ENCODE peak calls at places on chromosomes 1 and 21, in nine cellular contexts. A, T, L, R, C, Z, I, P and D are unnamed samples. For H3K36me3, the result is how much of the 10 kb centered on the place peaks cover.

GRCh38 chr1:5664081-5664480 is 328.1 kb downstream of the NPHP4 start:
- DNase-seq in A (no peak), T (no peak), L (no peak), R (no peak), C (no peak), Z (no peak), I (no peak), P (no peak), D (no peak)

GRCh38 chr1:240212552-240212951 is 120.9 kb downstream of the FMN2 start:
- DNase-seq in A (peak), T (no peak), L (no peak), R (no peak), C (no peak), Z (no peak), I (no peak), P (no peak), D (no peak)

GRCh38 chr1:235503333-235504121 is 725 bp downstream of the B3GALNT2 start:
- DNase-seq in A (peak), T (peak), L (peak), R (peak), C (peak), Z (no peak), I (peak), P (peak), D (no peak)

GRCh38 chr1:223700942-223701637 is 11.2 kb upstream of the CAPN2 start:
- DNase-seq in A (peak), T (peak), L (no peak), R (no peak), C (no peak), Z (peak), I (peak), P (peak), D (peak)

GRCh38 chr21:37461494-37461893 is 94.9 kb downstream of the DYRK1A start:
- DNase-seq in A (no peak), T (peak), L (no peak), R (no peak), C (no peak), Z (no peak), I (no peak), P (no peak), D (no peak)

GRCh38 chr1:234602334-234603220 is 7.4 kb downstream of the IRF2BP2 start:
- DNase-seq in A (peak), T (peak), L (peak), R (peak), C (no peak), Z (peak), I (peak), P (no peak), D (peak)

GRCh38 chr1:95640746-95641145 is 406.7 kb downstream of the RWDD3 start:
- DNase-seq in A (peak), T (peak), L (peak), R (peak), C (peak), Z (no peak), I (peak), P (no peak), D (no peak)

GRCh38 chr1:20785907-20786309 is 1.2 kb downstream of the HP1BP3 start:
- DNase-seq in A (peak), T (peak), L (no peak), R (no peak), C (no peak), Z (no peak), I (no peak), P (no peak), D (no peak)

DNA sequence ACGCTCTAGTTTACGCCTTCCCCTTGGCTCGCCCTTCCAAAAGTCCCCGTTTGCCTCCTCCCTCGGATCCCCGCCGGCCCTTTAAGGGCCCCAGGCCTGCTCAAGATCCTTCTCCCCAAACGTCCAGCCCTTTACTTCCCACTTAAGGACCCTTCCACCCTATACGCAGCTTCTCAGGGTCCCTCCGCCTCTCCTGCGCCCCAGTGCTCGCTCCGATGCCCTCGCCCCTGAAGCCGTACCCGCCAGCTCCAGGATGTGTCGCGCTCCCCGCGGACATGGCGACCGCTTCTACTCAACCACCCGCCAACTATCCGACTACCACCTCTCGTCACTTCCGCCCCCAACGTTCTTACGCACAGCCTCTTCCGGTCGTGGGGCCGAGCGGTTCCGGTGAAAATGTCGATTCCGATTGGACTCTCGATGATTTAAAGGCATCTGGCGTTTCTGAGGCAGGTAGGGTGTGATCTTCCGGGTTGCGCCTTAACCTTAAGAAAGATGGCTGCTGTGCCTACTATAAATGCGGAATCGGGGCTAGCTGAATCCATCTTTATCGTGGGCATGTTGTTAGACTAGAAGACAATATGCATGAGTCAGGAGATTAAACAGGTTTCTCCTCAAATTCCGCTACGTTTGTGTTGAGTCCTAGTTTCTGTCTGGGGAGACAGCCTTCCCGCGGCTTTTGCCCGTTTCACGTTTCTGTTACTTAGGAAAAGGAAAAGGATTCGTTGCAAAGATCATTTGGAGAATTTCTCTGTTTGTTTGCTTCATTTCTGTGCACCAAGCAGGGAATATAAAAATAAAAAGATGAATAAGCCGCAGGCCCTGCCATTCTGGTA is at the start of gene KHDC4:
- DNase-seq in A (peak), T (peak), L (peak), R (peak), C (peak), Z (peak), I (peak), P (peak), D (peak)
- TF ChIP-seq CTCF in A (peak), T (no peak), L (peak), R (peak), C (no peak), Z (no peak), I (peak), P (no peak), D (peak)

DNA sequence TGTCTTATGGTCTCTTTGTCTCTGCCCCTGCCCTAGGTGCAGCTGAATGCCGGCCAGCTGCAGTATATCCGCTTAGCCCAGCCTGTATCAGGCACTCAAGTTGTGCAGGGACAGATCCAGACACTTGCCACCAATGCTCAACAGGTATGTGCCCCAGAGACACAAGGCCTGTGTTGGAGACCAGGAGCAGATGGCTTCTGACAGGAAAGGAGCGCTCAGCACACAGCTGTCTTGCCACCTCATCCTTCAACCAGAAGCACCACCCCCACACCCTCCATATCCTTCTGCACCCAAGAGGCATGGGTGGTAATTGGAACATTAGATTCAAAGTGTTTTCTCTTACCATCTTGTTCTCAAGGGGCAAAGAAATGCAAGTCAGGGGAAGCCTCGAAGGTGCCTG is 17.0 kb upstream of the KCNQ4 start:
- DNase-seq in A (no peak), T (no peak), L (no peak), R (no peak), C (no peak), Z (no peak), I (no peak), P (no peak), D (no peak)
- H3K36me3 ChIP-seq in A (under half), T (under half), L (under half), R (half or more), C (half or more), Z (under half), I (under half), P (half or more), D (under half)

GRCh38 chr1:15578921-15579682 is 5.7 kb downstream of the AGMAT start:
- DNase-seq in A (no peak), T (no peak), L (no peak), R (no peak), C (no peak), Z (no peak), I (no peak), P (no peak), D (no peak)
- H3K4me3 ChIP-seq in A (no peak), T (no peak), L (no peak), R (no peak), C (no peak), Z (no peak), I (no peak), P (no peak), D (no peak)

GRCh38 chr1:60173006-60173405 is 99.4 kb upstream of the C1orf87 start:
- DNase-seq in A (no peak), T (no peak), L (no peak), R (no peak), C (no peak), Z (no peak), I (no peak), P (no peak), D (no peak)

GRCh38 chr1:60173729-60174128 is 100.2 kb upstream of the C1orf87 start:
- DNase-seq in A (no peak), T (no peak), L (no peak), R (no peak), C (no peak), Z (no peak), I (no peak), P (no peak), D (no peak)

GRCh38 chr1:60171793-60172192 is 98.2 kb upstream of the C1orf87 start:
- DNase-seq in A (peak), T (peak), L (no peak), R (no peak), C (no peak), Z (no peak), I (no peak), P (no peak), D (peak)

GRCh38 chr1:60169206-60169605 is 95.6 kb upstream of the C1orf87 start:
- DNase-seq in A (no peak), T (peak), L (no peak), R (no peak), C (no peak), Z (no peak), I (no peak), P (no peak), D (no peak)

DNA sequence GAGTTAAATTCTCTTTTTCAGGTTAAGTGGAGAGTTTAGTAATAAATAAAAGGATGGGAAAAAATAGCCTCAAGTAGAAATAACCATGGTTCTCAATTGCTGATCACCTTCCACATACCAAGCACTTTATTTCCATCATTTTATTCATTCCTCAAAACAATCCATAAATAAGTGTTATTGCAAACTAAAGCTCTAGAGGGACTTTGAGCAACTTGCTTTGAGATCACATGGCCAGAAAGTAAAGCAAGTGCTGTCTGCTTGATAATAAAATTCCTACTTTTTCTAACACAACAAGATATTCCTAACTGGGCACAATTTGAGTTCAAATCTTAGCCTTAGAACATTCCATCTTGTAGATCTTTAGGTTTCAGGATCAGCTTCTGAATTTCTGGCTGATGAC is 97.1 kb upstream of the C1orf87 start:
- DNase-seq in A (no peak), T (no peak), L (no peak), R (no peak), C (no peak), Z (no peak), I (no peak), P (no peak), D (no peak)
- TF ChIP-seq CTCF in A (no peak), T (peak), L (peak), R (no peak), C (no peak), Z (no peak), I (no peak), P (no peak), D (peak)